ENCODE peak calls at places on chromosomes 6 and 20, in seven cellular contexts. X, F, Z, U, O, H and G are unnamed samples.
A peak's percentile ranks its signal among the peaks of the same experiment; 100 is the strongest.

GRCh38 chr6:156557269-156557885 is 219.8 kb upstream of the ARID1B start:
- DNase-seq in H (no peak), X (peak; percentile 7), Z (peak; percentile 76), O (no peak), U (peak; percentile 23), F (no peak), G (no peak)

GRCh38 chr6:124924333-124924759 is 37.9 kb upstream of the RNF217 start:
- DNase-seq in Z (peak; percentile 45), H (no peak), O (no peak), X (no peak), F (no peak), U (peak; percentile 11), G (no peak)

GRCh38 chr6:85473748-85474147 is 23.9 kb downstream of the NT5E start:
- DNase-seq in O (no peak), U (no peak), X (no peak), Z (no peak), F (no peak), H (no peak), G (no peak)

GRCh38 chr20:47090835-47091234 is 196.2 kb downstream of the EYA2 start:
- DNase-seq in H (no peak), Z (no peak), U (no peak), O (no peak), X (no peak), F (no peak), G (no peak)

GRCh38 chr20:48665785-48666184 is 162.0 kb downstream of the PREX1 start:
- DNase-seq in X (no peak), Z (no peak), H (no peak), O (no peak), U (no peak), F (no peak), G (no peak)

GRCh38 chr6:8243462-8243861 is 141.1 kb upstream of the EEF1E1 start:
- DNase-seq in U (peak; percentile 36), Z (no peak), X (peak; percentile 44), O (no peak), H (no peak), F (no peak), G (peak; percentile 2)

GRCh38 chr6:7727150-7727950 is 1.5 kb downstream of the BMP6 start:
- DNase-seq in O (no peak), H (no peak), U (peak; percentile 20), Z (no peak), X (peak; percentile 36), F (peak; percentile 22), G (no peak)

GRCh38 chr6:126797981-126798380 is 320.5 kb upstream of the RSPO3 start:
- DNase-seq in Z (no peak), O (no peak), U (peak; percentile 15), X (peak; percentile 13), F (no peak), H (no peak), G (peak; percentile 55)

GRCh38 chr6:160055813-160056212 is 65.8 kb upstream of the SLC22A1 start:
- DNase-seq in X (no peak), O (no peak), Z (no peak), H (no peak), F (no peak), U (no peak), G (peak; percentile 59)

GRCh38 chr20:32089637-32090330 is 19.7 kb upstream of the TM9SF4 start:
- DNase-seq in X (no peak), Z (no peak), F (no peak), H (no peak), O (no peak), U (no peak), G (no peak)

GRCh38 chr6:159941286-159942113 is 27.4 kb upstream of the IGF2R start:
- DNase-seq in Z (peak; percentile 57), U (peak; percentile 71), H (no peak), X (peak; percentile 79), O (no peak), F (no peak), G (peak; percentile 69)

GRCh38 chr6:40807484-40807883 is 220.3 kb upstream of the LRFN2 start:
- DNase-seq in Z (no peak), U (no peak), X (no peak), F (no peak), H (no peak), O (no peak), G (peak; percentile 16)

GRCh38 chr20:2750343-2751251 is 49.8 kb downstream of the CPXM1 start:
- DNase-seq in O (no peak), H (no peak), Z (no peak), X (peak; percentile 57), F (peak; percentile 37), U (peak; percentile 67), G (peak; percentile 59)

GRCh38 chr6:142803027-142803426 is 141.9 kb downstream of the HIVEP2 start:
- DNase-seq in Z (no peak), F (no peak), H (no peak), O (no peak), U (peak; percentile 25), X (peak; percentile 36), G (peak; percentile 51)

GRCh38 chr20:37643400-37643799 is 50.4 kb upstream of the CTNNBL1 start:
- DNase-seq in O (no peak), Z (no peak), U (no peak), X (no peak), F (no peak), H (no peak), G (peak; percentile 9)

GRCh38 chr6:148602136-148602535 is 144.7 kb upstream of the UST start:
- DNase-seq in H (no peak), U (no peak), O (no peak), F (no peak), X (no peak), Z (no peak), G (no peak)

GRCh38 chr6:36302227-36302976 is 32.5 kb downstream of the PNPLA1 start:
- DNase-seq in H (peak; percentile 88), F (peak; percentile 85), X (peak; percentile 94), O (peak; percentile 70), U (peak; percentile 93), Z (peak; percentile 84), G (peak; percentile 86)

DNA sequence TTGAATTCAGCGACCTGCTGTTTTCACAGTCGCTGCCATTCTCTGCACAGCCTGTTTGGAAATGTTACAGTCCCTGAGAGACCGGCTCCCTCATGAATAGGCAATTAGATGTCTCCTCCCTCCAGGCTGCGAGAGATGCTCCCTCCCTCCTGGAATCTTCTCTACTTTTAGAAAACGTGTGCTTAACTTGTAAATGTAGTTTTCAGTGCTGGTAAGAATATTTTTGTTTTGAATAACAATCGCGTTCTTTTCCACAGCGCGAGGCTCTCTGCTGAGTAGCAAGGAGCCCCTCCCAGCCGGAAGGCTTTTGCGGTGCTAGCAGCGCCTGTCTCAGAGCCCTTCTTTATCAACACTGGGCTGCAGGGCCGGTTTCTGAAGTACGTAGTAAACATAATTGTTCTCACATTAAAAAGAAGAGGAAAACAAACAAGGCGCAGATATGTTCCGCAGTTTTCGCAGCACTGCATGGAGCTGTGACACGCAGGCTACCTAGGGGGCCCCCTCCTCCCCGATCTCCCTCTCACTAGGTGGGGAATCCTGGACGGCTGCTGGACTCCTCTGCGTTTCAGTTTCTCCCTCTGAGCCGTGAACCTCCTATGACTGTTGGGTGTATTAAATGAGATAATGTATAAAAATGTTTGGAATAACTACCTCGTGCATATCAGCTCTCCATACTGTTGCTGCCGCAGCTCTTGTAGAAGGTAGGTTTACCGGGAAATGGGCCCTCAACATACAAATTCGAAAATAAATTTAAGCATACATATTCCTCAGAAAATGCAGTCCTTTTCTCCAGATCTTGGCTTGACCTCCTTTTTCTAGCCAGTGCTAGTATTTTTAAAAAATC is 79.0 kb upstream of the SPACA1 start:
- DNase-seq in F (no peak), H (no peak), U (peak; percentile 27), Z (peak; percentile 13), O (no peak), X (peak; percentile 3), G (no peak)
- TF ChIP-seq CTCF in F (no peak), H (no peak), U (no peak), Z (no peak), O (no peak), X (no peak), G (no peak)

GRCh38 chr20:62860924-62861691 is 514 bp downstream of the TCFL5 start:
- DNase-seq in U (peak; percentile 26), Z (no peak), X (no peak), O (no peak), F (peak; percentile 63), H (no peak), G (no peak)
- H3K4me3 ChIP-seq in U (peak overlapping the region; percentile 34), Z (peak overlapping the region; percentile 49), X (peak overlapping the region; percentile 56), O (peak overlapping the region; percentile 67), F (peak overlapping the region; percentile 49), H (peak overlapping the region; percentile 54), G (peak overlapping the region; percentile 55)

GRCh38 chr20:24782221-24782620 is 166.8 kb upstream of the CST7 start:
- DNase-seq in U (no peak), H (peak; percentile 41), X (no peak), Z (no peak), O (no peak), F (no peak), G (no peak)

GRCh38 chr20:24781061-24781980 is 167.7 kb upstream of the CST7 start:
- DNase-seq in F (no peak), Z (peak; percentile 55), X (peak; percentile 34), O (no peak), U (peak; percentile 43), H (peak; percentile 60), G (peak; percentile 40)

GRCh38 chr20:24784607-24785006 is 164.5 kb upstream of the CST7 start:
- DNase-seq in U (no peak), H (no peak), Z (no peak), O (no peak), F (no peak), X (no peak), G (no peak)

GRCh38 chr20:24783631-24784492 is 165.2 kb upstream of the CST7 start:
- DNase-seq in O (no peak), U (no peak), F (no peak), H (no peak), X (no peak), Z (no peak), G (no peak)

GRCh38 chr20:24782801-24783630 is 166.1 kb upstream of the CST7 start:
- DNase-seq in X (no peak), Z (peak; percentile 35), H (peak; percentile 62), U (no peak), O (no peak), F (no peak), G (no peak)
- TF ChIP-seq CTCF in X (no peak), Z (peak; percentile 4), H (no peak), U (no peak), O (peak; percentile 22), F (peak; percentile 17), G (no peak)

GRCh38 chr6:2855061-2855519 is 13.4 kb upstream of the SERPINB1 start:
- DNase-seq in U (peak; percentile 76), F (no peak), Z (peak; percentile 13), O (no peak), H (no peak), X (peak; percentile 85), G (no peak)
- H3K4me3 ChIP-seq in U (no peak overlapping the region), F (no peak overlapping the region), Z (no peak overlapping the region), O (no peak overlapping the region), H (no peak overlapping the region), X (peak overlapping the region; percentile 17), G (no peak overlapping the region)

DNA sequence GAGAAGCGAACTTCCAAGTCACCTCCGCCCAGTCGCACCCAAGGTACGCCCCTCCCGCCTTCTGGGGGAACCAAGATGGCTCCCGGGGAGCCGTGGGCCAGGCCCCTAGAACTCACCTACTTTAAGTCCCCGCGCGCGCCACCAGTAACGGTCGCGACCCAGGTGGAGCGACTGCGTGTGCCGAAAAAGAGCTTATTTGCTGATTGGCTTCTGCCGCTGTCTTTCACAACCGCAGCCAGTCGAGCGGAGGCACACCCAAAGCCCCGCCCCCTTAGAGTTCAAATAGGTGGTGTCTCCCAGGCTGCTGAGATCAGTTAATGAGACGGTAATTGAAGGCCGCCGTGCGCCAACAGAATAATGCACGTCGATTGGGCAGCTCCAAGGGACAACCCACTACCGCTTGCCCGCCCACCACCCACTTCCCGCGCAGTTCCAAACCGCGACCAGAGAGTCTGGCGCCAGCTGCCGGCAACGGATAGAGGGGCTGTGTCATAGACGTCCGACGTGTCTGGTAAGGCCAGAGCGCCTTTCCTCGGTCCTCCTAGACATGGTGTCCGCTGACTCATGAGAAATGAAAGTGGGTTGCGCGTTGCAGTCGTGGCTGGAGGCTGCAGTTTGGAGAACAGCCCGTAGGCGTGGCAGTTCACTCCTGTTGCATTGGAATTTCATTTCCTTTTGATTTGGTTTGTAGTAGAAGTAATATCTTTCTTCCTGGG is at the start of gene MDC1:
- DNase-seq in U (peak; percentile 100), Z (peak; percentile 100), F (peak; percentile 96), O (peak; percentile 100), X (peak; percentile 100), H (peak; percentile 100), G (peak; percentile 100)
- TF ChIP-seq CTCF in U (peak; percentile 31), Z (peak; percentile 29), F (peak; percentile 38), O (peak; percentile 26), X (peak; percentile 33), H (peak; percentile 43), G (peak; percentile 11)